ENCODE peak calls at places on chromosomes 7 and 10, in six cellular contexts. I, Z, P, K, S and W are unnamed samples.

GRCh38 chr7:102061981-102062390 is 224.7 kb upstream of the SH2B2 start:
- DNase-seq in K (no peak), I (no peak), Z (no peak), P (no peak), S (no peak), W (no peak)

GRCh38 chr10:93438796-93439253 is 43.3 kb downstream of the MYOF start:
- DNase-seq in I (no peak), S (peak; percentile 46), K (no peak), Z (no peak), P (peak; percentile 76), W (no peak)

GRCh38 chr7:112157072-112157471 is 49.1 kb downstream of the DOCK4 start:
- DNase-seq in I (peak; percentile 15), K (no peak), P (no peak), Z (no peak), S (no peak), W (no peak)

GRCh38 chr10:88984525-88984924 is 6.1 kb upstream of the FAS start:
- DNase-seq in I (no peak), S (no peak), P (no peak), Z (no peak), K (no peak), W (no peak)

GRCh38 chr7:44147026-44147881 is 6.1 kb upstream of the MYL7 start:
- DNase-seq in P (no peak), S (no peak), K (no peak), Z (no peak), I (no peak), W (no peak)

GRCh38 chr7:8435597-8436243 is 2.3 kb downstream of the NXPH1 start:
- DNase-seq in K (no peak), S (no peak), Z (no peak), I (no peak), P (no peak), W (no peak)

GRCh38 chr10:117544729-117545140 is 2.2 kb downstream of the EMX2 start:
- DNase-seq in P (no peak), K (no peak), I (no peak), Z (no peak), S (no peak), W (no peak)

GRCh38 chr10:133393401-133394063 is 425 bp upstream of the MTG1 start:
- DNase-seq in P (no peak), I (no peak), Z (no peak), S (peak; percentile 97), K (no peak), W (no peak)

GRCh38 chr10:46268076-46268881 is 18.5 kb upstream of the ANTXRL start:
- DNase-seq in I (no peak), P (no peak), Z (no peak), S (no peak), K (no peak), W (no peak)

GRCh38 chr10:62008943-62009342 is 107.4 kb downstream of the ARID5B start:
- DNase-seq in P (no peak), S (no peak), I (no peak), K (no peak), Z (no peak), W (no peak)

GRCh38 chr7:50210706-50211115 is 93.8 kb upstream of the IKZF1 start:
- DNase-seq in Z (no peak), S (no peak), P (no peak), K (no peak), I (peak; percentile 32), W (no peak)

GRCh38 chr10:85098835-85099521 is 770.6 kb downstream of the CCSER2 start:
- DNase-seq in S (no peak), I (no peak), Z (no peak), K (no peak), P (no peak), W (no peak)

GRCh38 chr10:34739915-34740314 is 75.2 kb downstream of the PARD3 start:
- DNase-seq in Z (no peak), P (no peak), I (no peak), K (peak; percentile 37), S (peak; percentile 45), W (no peak)

GRCh38 chr10:86225098-86225782 is 141.4 kb downstream of the GRID1 start:
- DNase-seq in Z (no peak), I (no peak), K (no peak), P (no peak), S (no peak), W (no peak)

GRCh38 chr7:90626011-90626410 is 29.9 kb downstream of the CDK14 start:
- DNase-seq in I (no peak), Z (no peak), S (no peak), P (no peak), K (no peak), W (no peak)

GRCh38 chr7:125775319-125775718 is 845.7 kb upstream of the POT1 start:
- DNase-seq in K (no peak), I (no peak), P (no peak), S (no peak), Z (no peak), W (no peak)

GRCh38 chr10:26215923-26216576 is 524 bp upstream of the GAD2 start:
- DNase-seq in I (no peak), Z (no peak), S (peak; percentile 79), P (no peak), K (no peak), W (no peak)

GRCh38 chr7:496528-497295 is 22.9 kb downstream of the PDGFA start:
- DNase-seq in K (no peak), P (no peak), I (no peak), S (no peak), Z (no peak), W (no peak)

GRCh38 chr10:22851865-22852239 is 76.0 kb upstream of the ARMC3 start:
- DNase-seq in S (no peak), I (no peak), P (no peak), Z (no peak), K (no peak), W (no peak)

GRCh38 chr7:77791336-77791735 is 6.9 kb downstream of the TMEM60 start:
- DNase-seq in I (no peak), P (no peak), Z (no peak), S (no peak), K (no peak), W (no peak)

GRCh38 chr10:120997313-120998102 is 146.3 kb downstream of the WDR11 start:
- DNase-seq in Z (no peak), S (no peak), P (no peak), K (no peak), I (no peak), W (no peak)

GRCh38 chr10:5540886-5541285 is 16.1 kb downstream of the CALML3 start:
- DNase-seq in K (no peak), I (no peak), S (no peak), P (no peak), Z (no peak), W (no peak)

GRCh38 chr10:76353124-76353851 is 921.9 kb downstream of the LRMDA start:
- DNase-seq in K (no peak), S (no peak), P (no peak), Z (no peak), I (no peak), W (no peak)

GRCh38 chr10:5668429-5668828 is 2.0 kb upstream of the ASB13 start:
- DNase-seq in S (no peak), K (no peak), I (no peak), P (no peak), Z (no peak), W (no peak)

GRCh38 chr10:35827783-35828182 is 185.7 kb upstream of the FZD8 start:
- DNase-seq in Z (no peak), S (no peak), P (peak; percentile 76), K (no peak), I (no peak), W (no peak)

GRCh38 chr7:135349746-135350145 is 116.1 kb downstream of the STRA8 start:
- DNase-seq in P (no peak), K (no peak), I (no peak), S (no peak), Z (no peak), W (no peak)